ENCODE peak calls at places on chromosomes 1 and 21, in four cellular contexts. W is breast epithelium, O is astrocyte of the spinal cord, T is HFF-Myc. Z is an unnamed sample.

GRCh38 chr1:192993426-192994085 is 65.6 kb downstream of the UCHL5 start:
- DNase-seq in T (no peak), W (no peak), O (peak; percentile 27), Z (no peak)

GRCh38 chr1:232385221-232385620 is 244.7 kb downstream of the SIPA1L2 start:
- DNase-seq in O (peak; percentile 82), W (no peak), T (no peak), Z (no peak)

GRCh38 chr1:89518116-89518780 is 6.4 kb upstream of the LRRC8B start:
- DNase-seq in W (no peak), T (no peak), O (peak; percentile 24), Z (no peak)

GRCh38 chr1:94650301-94650700 is 108.7 kb upstream of the F3 start:
- DNase-seq in W (no peak), T (no peak), O (no peak), Z (no peak)

GRCh38 chr1:53182688-53183276 is 13.8 kb upstream of the CPT2 start:
- DNase-seq in O (no peak), W (no peak), T (no peak), Z (no peak)

GRCh38 chr1:81519987-81520386 is 280.7 kb upstream of the ADGRL2 start:
- DNase-seq in O (no peak), W (no peak), T (no peak), Z (no peak)

GRCh38 chr1:44040418-44040817 is 9.2 kb upstream of the SLC6A9 start:
- DNase-seq in O (no peak), W (no peak), T (no peak), Z (no peak)

GRCh38 chr1:159891275-159892157 is 8.4 kb downstream of the CFAP45 start:
- DNase-seq in O (peak; percentile 92), T (peak; percentile 85), W (peak; percentile 84), Z (no peak)

GRCh38 chr1:111203681-111204210 is 3.3 kb upstream of the DENND2D start:
- DNase-seq in T (no peak), O (no peak), W (peak; percentile 75), Z (no peak)

GRCh38 chr1:60891315-60891714 is 191.0 kb upstream of the NFIA start:
- DNase-seq in T (no peak), O (no peak), W (no peak), Z (no peak)

GRCh38 chr1:109112056-109112651 is 1.8 kb upstream of the ELAPOR1 start:
- DNase-seq in T (no peak), O (peak; percentile 21), W (no peak), Z (no peak)

GRCh38 chr1:10192263-10192662 is 18.1 kb upstream of the KIF1B start:
- DNase-seq in O (no peak), T (no peak), W (no peak), Z (no peak)

GRCh38 chr1:178121883-178122282 is 28.0 kb downstream of the RASAL2 start:
- DNase-seq in W (no peak), T (no peak), O (no peak), Z (no peak)

GRCh38 chr1:12219800-12220199 is 10.0 kb upstream of the VPS13D start:
- DNase-seq in W (no peak), O (no peak), T (no peak), Z (no peak)

GRCh38 chr1:46735708-46736324 is 16.9 kb upstream of the EFCAB14 start:
- DNase-seq in W (no peak), T (peak; percentile 78), O (peak; percentile 55), Z (peak; percentile 71)

GRCh38 chr1:186306533-186306932 is 68.5 kb downstream of the TPR start:
- DNase-seq in W (no peak), O (no peak), T (no peak), Z (no peak)

GRCh38 chr1:200198247-200198646 is 170.7 kb downstream of the NR5A2 start:
- DNase-seq in T (no peak), W (no peak), O (no peak), Z (no peak)

GRCh38 chr1:234958066-234958701 is 170.5 kb downstream of the TOMM20 start:
- DNase-seq in O (no peak), W (no peak), T (no peak), Z (no peak)

GRCh38 chr1:22320703-22321344 is 130.8 kb upstream of the ZBTB40 start:
- DNase-seq in T (no peak), O (no peak), W (no peak), Z (no peak)

DNA sequence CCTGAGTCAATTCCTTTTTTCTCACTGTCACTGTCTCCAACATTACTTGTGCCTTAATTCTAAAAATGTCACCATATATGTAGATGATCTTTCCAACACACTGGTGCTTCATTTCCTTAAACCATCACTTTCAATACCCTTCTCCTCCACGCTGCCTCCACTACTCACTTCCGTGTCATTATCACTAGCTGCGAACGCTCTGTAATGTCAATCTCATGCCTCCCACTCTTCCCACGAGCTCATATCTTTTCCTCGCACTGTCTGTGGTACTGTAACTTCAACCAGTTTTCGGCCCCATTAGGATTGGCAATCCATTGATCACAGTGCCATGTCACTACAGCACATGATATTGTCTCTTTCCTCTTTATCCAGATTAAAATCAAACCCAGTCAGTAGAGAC is 61.6 kb downstream of the PLD5 start:
- DNase-seq in O (no peak), T (no peak), W (no peak), Z (no peak)
- H3K4me3 ChIP-seq in O (no peak overlapping the region), T (no peak overlapping the region), W (no peak overlapping the region), Z (no peak overlapping the region)

DNA sequence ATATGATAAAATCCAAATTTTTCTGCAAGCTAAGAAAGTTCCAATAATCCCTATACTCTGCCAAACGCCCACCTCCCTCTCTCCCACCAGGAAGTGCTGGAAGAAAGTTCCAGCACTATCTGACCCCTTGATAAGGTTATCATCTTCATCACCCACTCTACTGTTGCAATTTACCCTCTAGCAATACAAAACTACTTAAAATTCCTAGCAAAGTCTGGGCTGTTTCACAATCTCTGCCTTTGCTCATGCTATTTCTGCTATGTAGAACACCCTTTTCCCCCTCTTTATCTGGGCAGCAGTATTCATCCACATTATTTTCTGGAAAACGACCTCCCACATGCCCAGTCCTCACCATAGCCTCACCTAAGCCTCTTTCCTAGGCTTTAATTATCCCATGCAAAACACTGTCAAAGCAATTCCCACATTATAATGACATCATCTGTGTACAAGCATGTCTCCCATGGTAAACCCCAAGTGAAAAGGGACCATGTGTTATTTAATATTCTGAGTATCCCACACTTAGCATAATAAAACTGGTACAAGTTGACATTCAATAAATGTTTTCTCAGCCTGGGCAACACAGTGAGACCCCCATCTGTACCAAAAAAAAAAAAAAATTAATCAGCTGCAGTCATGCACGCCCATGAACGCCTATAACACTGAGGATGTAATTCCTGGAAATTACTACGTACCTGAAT is 11.9 kb downstream of the F11R start:
- DNase-seq in O (no peak), T (no peak), W (no peak), Z (no peak)
- H3K4me3 ChIP-seq in O (no peak overlapping the region), T (no peak overlapping the region), W (no peak overlapping the region), Z (no peak overlapping the region)

GRCh38 chr1:150981805-150982712 is at the start of gene ANXA9:
- DNase-seq in W (no peak), O (no peak), T (no peak), Z (no peak)
- H3K4me3 ChIP-seq in W (peak within 1 kb of the TSS; percentile 36), O (no peak within 1 kb of the TSS), T (no peak within 1 kb of the TSS), Z (no peak within 1 kb of the TSS)

GRCh38 chr1:1919304-1920056 is 401 bp upstream of the TMEM52 start:
- DNase-seq in O (peak; percentile 98), W (peak; percentile 97), T (peak; percentile 83), Z (peak; percentile 91)

GRCh38 chr1:1921459-1921862 is 2.4 kb upstream of the TMEM52 start:
- DNase-seq in O (no peak), T (no peak), W (no peak), Z (no peak)

GRCh38 chr1:1920608-1921458 is 1.8 kb upstream of the TMEM52 start:
- DNase-seq in O (no peak), W (no peak), T (no peak), Z (no peak)

GRCh38 chr1:1918901-1919303 is at the start of gene TMEM52:
- DNase-seq in T (no peak), W (peak; percentile 60), O (no peak), Z (no peak)

DNA sequence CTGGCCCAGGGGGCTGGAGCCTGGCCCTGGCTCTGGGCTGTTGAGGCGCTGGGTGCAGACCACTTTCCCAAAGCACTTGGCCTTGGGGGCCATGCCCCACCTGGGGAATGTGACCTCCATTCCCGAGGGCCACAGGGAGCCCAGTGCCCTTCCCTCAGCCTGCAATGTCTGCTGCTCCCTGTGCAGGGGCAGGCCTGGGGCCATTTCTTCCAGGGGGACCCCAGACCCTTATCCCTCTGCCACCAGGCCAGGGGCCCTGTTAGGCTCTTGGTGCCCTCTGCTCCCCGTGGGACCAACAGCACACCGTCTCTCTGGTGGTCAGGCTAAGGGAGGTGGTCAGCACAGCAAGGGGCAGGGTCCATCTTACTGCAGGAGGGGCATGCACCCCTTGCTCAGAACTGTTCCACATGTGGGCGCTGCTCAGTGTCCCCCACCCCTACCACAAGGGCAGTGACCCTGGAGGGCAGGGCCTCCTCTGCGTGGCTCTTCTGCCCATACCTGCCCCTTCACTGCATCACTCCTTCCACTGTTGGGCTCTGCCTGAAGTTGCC is 1.1 kb upstream of the TMEM52 start:
- DNase-seq in T (no peak), O (no peak), W (no peak), Z (no peak)
- H3K4me3 ChIP-seq in T (no peak overlapping the region), O (no peak overlapping the region), W (peak overlapping the region; percentile 84), Z (no peak overlapping the region)

GRCh38 chr1:16158993-16159831 is 3.3 kb upstream of the EPHA2 start:
- DNase-seq in W (no peak), O (no peak), T (no peak), Z (no peak)

GRCh38 chr1:16158025-16158424 is 2.2 kb upstream of the EPHA2 start:
- DNase-seq in W (no peak), O (no peak), T (no peak), Z (no peak)

GRCh38 chr1:16153999-16154673 is 1.7 kb downstream of the EPHA2 start:
- DNase-seq in W (no peak), T (no peak), O (no peak), Z (no peak)

GRCh38 chr1:16155537-16156410 is at the start of gene EPHA2:
- DNase-seq in O (peak; percentile 89), W (peak; percentile 94), T (peak; percentile 64), Z (peak; percentile 81)

DNA sequence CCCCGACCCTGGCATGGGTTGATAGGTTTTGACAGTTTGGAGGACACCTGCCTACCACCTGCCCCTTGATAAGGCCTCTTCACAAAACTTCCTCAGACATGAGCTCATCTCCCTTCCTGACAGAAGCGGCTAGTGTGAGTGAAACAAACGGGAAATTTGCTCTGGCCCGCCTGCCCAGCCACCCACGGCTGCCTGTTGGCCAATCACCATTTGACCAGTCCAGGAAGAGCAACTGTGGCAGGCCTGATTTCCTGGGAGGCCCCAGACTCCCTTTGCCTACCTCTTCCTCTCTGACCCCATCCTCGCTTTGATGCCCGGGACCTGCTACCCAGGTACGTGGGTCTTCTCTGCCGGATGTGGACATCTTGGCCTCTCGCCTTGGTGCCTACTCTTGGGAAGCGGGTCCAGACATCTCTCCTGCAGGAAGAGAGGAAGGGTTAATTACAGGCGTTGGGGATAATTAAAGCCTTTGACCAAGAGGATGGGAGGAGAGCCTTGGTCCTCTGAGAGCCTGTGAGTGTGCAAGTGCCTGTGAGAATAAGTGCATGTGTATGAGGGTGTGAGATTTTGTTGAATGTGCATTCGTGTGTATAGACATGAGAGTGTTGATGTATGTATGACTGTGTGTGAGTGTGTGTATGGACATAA is 1.1 kb upstream of the EPHA2 start:
- DNase-seq in O (no peak), T (no peak), W (no peak), Z (no peak)
- H3K4me3 ChIP-seq in O (no peak overlapping the region), T (peak overlapping the region; percentile 1), W (peak overlapping the region; percentile 83), Z (no peak overlapping the region)

DNA sequence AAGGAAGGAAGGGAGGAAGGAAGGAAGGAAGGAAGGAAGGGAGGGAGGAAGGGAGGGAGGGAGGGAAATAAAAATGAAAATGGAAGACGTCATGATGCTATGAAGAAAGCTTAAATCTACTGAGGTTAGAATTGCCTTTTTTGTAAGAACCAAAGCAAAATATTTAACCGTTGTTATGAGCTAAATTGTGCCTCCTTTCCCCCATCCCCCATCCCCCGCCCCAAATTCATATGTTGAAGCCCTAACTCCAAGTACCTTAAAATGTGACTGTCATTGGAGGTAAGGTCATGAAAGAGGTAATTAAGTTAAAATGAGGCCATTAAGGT is 80.1 kb upstream of the CXADR start:
- DNase-seq in W (no peak), O (no peak), T (no peak), Z (no peak)
- H3K4me3 ChIP-seq in W (no peak overlapping the region), O (no peak overlapping the region), T (no peak overlapping the region), Z (no peak overlapping the region)

Z was measured in iPS DF 6.9.